ENCODE peak calls at places on chromosomes 16 and 17, in nine cellular contexts. One of them, this sample, is unnamed.
A peak's percentile ranks its signal among the peaks of the same experiment; 100 is the strongest.

GRCh38 chr17:17182601-17183136 is 23.5 kb downstream of the PLD6 start:
- DNase-seq in transverse colon: no peak
- DNase-seq in AG09309: no peak
- DNase-seq in A549: no peak
- DNase-seq in cardiac muscle cell: no peak
- DNase-seq in uterus: no peak
- DNase-seq in thoracic aorta: no peak
- DNase-seq in AG04449: no peak
- DNase-seq in mammary epithelial cell: no peak
- DNase-seq in this sample: no peak

GRCh38 chr17:70078549-70078948 is 3.5 kb downstream of the KCNJ16 start:
- DNase-seq in transverse colon: no peak
- DNase-seq in AG09309: no peak
- DNase-seq in A549: no peak
- DNase-seq in cardiac muscle cell: no peak
- DNase-seq in uterus: no peak
- DNase-seq in thoracic aorta: no peak
- DNase-seq in AG04449: no peak
- DNase-seq in mammary epithelial cell: no peak
- DNase-seq in this sample: no peak

GRCh38 chr16:51159864-51160263 is 8.8 kb upstream of the SALL1 start:
- DNase-seq in transverse colon: no peak
- DNase-seq in AG09309: no peak
- DNase-seq in A549: no peak
- DNase-seq in cardiac muscle cell: no peak
- DNase-seq in uterus: no peak
- DNase-seq in thoracic aorta: no peak
- DNase-seq in AG04449: no peak
- DNase-seq in mammary epithelial cell: no peak
- DNase-seq in this sample: no peak

GRCh38 chr17:75011788-75012319 is 616 bp upstream of the MRPL58 start:
- DNase-seq in transverse colon: peak; percentile 70
- DNase-seq in AG09309: no peak
- DNase-seq in A549: no peak
- DNase-seq in cardiac muscle cell: peak; percentile 88
- DNase-seq in uterus: peak; percentile 81
- DNase-seq in thoracic aorta: no peak
- DNase-seq in AG04449: no peak
- DNase-seq in mammary epithelial cell: no peak
- DNase-seq in this sample: peak; percentile 39

GRCh38 chr16:57647136-57647875 is 18.9 kb downstream of the ADGRG1 start:
- DNase-seq in transverse colon: no peak
- DNase-seq in AG09309: no peak
- DNase-seq in A549: no peak
- DNase-seq in cardiac muscle cell: no peak
- DNase-seq in uterus: no peak
- DNase-seq in thoracic aorta: no peak
- DNase-seq in AG04449: no peak
- DNase-seq in mammary epithelial cell: no peak
- DNase-seq in this sample: no peak

GRCh38 chr17:59361386-59361785 is 29.9 kb downstream of the YPEL2 start:
- DNase-seq in transverse colon: no peak
- DNase-seq in AG09309: peak; percentile 91
- DNase-seq in A549: no peak
- DNase-seq in cardiac muscle cell: peak; percentile 91
- DNase-seq in uterus: no peak
- DNase-seq in thoracic aorta: no peak
- DNase-seq in AG04449: peak; percentile 94
- DNase-seq in mammary epithelial cell: peak; percentile 86
- DNase-seq in this sample: no peak

GRCh38 chr16:4419402-4419801 is 3.0 kb upstream of the CORO7 start:
- DNase-seq in transverse colon: no peak
- DNase-seq in AG09309: no peak
- DNase-seq in A549: no peak
- DNase-seq in cardiac muscle cell: no peak
- DNase-seq in uterus: no peak
- DNase-seq in thoracic aorta: no peak
- DNase-seq in AG04449: no peak
- DNase-seq in mammary epithelial cell: no peak
- DNase-seq in this sample: no peak

GRCh38 chr16:2968368-2968737 is 795 bp upstream of the PAQR4 start:
- DNase-seq in transverse colon: peak; percentile 42
- DNase-seq in AG09309: no peak
- DNase-seq in A549: no peak
- DNase-seq in cardiac muscle cell: no peak
- DNase-seq in uterus: no peak
- DNase-seq in thoracic aorta: no peak
- DNase-seq in AG04449: no peak
- DNase-seq in mammary epithelial cell: no peak
- DNase-seq in this sample: no peak

GRCh38 chr17:74410001-74410443 is 21.9 kb upstream of the GPRC5C start:
- DNase-seq in transverse colon: no peak
- DNase-seq in AG09309: no peak
- DNase-seq in A549: no peak
- DNase-seq in cardiac muscle cell: no peak
- DNase-seq in uterus: no peak
- DNase-seq in thoracic aorta: no peak
- DNase-seq in AG04449: no peak
- DNase-seq in mammary epithelial cell: no peak
- DNase-seq in this sample: no peak

GRCh38 chr16:9370071-9370491 is 278.6 kb downstream of the HAPSTR1 start:
- DNase-seq in transverse colon: peak; percentile 64
- DNase-seq in AG09309: no peak
- DNase-seq in A549: no peak
- DNase-seq in cardiac muscle cell: no peak
- DNase-seq in uterus: no peak
- DNase-seq in thoracic aorta: no peak
- DNase-seq in AG04449: no peak
- DNase-seq in mammary epithelial cell: no peak
- DNase-seq in this sample: no peak

GRCh38 chr17:19379306-19380075 is 1.2 kb downstream of the MAPK7 start:
- DNase-seq in transverse colon: no peak
- DNase-seq in AG09309: no peak
- DNase-seq in A549: no peak
- DNase-seq in cardiac muscle cell: no peak
- DNase-seq in uterus: no peak
- DNase-seq in thoracic aorta: no peak
- DNase-seq in AG04449: no peak
- DNase-seq in mammary epithelial cell: no peak
- DNase-seq in this sample: no peak
- H3K4me3 ChIP-seq in transverse colon: peak overlapping the region; percentile 90
- H3K4me3 ChIP-seq in AG09309: peak overlapping the region; percentile 83
- H3K4me3 ChIP-seq in A549: peak overlapping the region; percentile 80
- H3K4me3 ChIP-seq in cardiac muscle cell: peak overlapping the region; percentile 81
- H3K4me3 ChIP-seq in uterus: peak overlapping the region; percentile 62
- H3K4me3 ChIP-seq in thoracic aorta: peak overlapping the region; percentile 85
- H3K4me3 ChIP-seq in AG04449: peak overlapping the region; percentile 86
- H3K4me3 ChIP-seq in mammary epithelial cell: peak overlapping the region; percentile 81
- H3K4me3 ChIP-seq in this sample: peak overlapping the region; percentile 74

GRCh38 chr16:80803341-80804060 is 897 bp downstream of the CDYL2 start:
- DNase-seq in transverse colon: peak; percentile 26
- DNase-seq in AG09309: no peak
- DNase-seq in A549: no peak
- DNase-seq in cardiac muscle cell: peak; percentile 25
- DNase-seq in uterus: no peak
- DNase-seq in thoracic aorta: no peak
- DNase-seq in AG04449: no peak
- DNase-seq in mammary epithelial cell: no peak
- DNase-seq in this sample: no peak

GRCh38 chr16:80804451-80805383 is at the start of gene CDYL2:
- DNase-seq in transverse colon: peak; percentile 61
- DNase-seq in AG09309: no peak
- DNase-seq in A549: peak; percentile 28
- DNase-seq in cardiac muscle cell: peak; percentile 53
- DNase-seq in uterus: no peak
- DNase-seq in thoracic aorta: no peak
- DNase-seq in AG04449: no peak
- DNase-seq in mammary epithelial cell: no peak
- DNase-seq in this sample: no peak

GRCh38 chr16:80806957-80807356 is 2.6 kb upstream of the CDYL2 start:
- DNase-seq in transverse colon: no peak
- DNase-seq in AG09309: peak; percentile 14
- DNase-seq in A549: no peak
- DNase-seq in cardiac muscle cell: peak; percentile 43
- DNase-seq in uterus: no peak
- DNase-seq in thoracic aorta: no peak
- DNase-seq in AG04449: peak; percentile 9
- DNase-seq in mammary epithelial cell: peak; percentile 46
- DNase-seq in this sample: no peak

GRCh38 chr16:80804061-80804450 is 342 bp downstream of the CDYL2 start:
- DNase-seq in transverse colon: peak; percentile 34
- DNase-seq in AG09309: peak; percentile 17
- DNase-seq in A549: no peak
- DNase-seq in cardiac muscle cell: peak; percentile 76
- DNase-seq in uterus: no peak
- DNase-seq in thoracic aorta: no peak
- DNase-seq in AG04449: peak; percentile 2
- DNase-seq in mammary epithelial cell: peak; percentile 31
- DNase-seq in this sample: peak; percentile 12

DNA sequence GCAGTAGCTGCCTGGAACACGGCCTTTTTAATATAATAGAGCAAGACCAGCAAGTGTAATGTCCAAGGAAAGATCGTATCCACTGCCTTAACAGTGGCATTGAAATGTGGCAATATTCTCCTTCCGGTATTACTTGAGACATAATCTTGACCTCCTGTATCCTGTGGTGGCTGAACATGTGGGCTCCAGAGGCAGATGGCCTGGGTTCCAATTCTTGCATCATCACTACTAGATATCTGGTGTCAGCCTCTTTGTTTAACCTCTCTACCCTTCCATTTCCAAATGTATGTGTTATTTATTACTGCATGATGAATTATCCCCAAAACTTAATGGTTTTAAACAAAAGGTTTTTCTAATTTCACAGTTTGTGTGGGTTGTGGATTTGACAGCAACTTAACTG is 3.5 kb upstream of the CDYL2 start:
- DNase-seq in transverse colon: no peak
- DNase-seq in AG09309: no peak
- DNase-seq in A549: no peak
- DNase-seq in cardiac muscle cell: no peak
- DNase-seq in uterus: no peak
- DNase-seq in thoracic aorta: no peak
- DNase-seq in AG04449: no peak
- DNase-seq in mammary epithelial cell: no peak
- DNase-seq in this sample: no peak
- TF ChIP-seq CTCF in transverse colon: no peak
- TF ChIP-seq CTCF in AG09309: no peak
- TF ChIP-seq CTCF in A549: no peak
- TF ChIP-seq CTCF in cardiac muscle cell: no peak
- TF ChIP-seq CTCF in uterus: no peak
- TF ChIP-seq CTCF in thoracic aorta: no peak
- TF ChIP-seq CTCF in AG04449: no peak
- TF ChIP-seq CTCF in mammary epithelial cell: no peak
- TF ChIP-seq CTCF in this sample: no peak

DNA sequence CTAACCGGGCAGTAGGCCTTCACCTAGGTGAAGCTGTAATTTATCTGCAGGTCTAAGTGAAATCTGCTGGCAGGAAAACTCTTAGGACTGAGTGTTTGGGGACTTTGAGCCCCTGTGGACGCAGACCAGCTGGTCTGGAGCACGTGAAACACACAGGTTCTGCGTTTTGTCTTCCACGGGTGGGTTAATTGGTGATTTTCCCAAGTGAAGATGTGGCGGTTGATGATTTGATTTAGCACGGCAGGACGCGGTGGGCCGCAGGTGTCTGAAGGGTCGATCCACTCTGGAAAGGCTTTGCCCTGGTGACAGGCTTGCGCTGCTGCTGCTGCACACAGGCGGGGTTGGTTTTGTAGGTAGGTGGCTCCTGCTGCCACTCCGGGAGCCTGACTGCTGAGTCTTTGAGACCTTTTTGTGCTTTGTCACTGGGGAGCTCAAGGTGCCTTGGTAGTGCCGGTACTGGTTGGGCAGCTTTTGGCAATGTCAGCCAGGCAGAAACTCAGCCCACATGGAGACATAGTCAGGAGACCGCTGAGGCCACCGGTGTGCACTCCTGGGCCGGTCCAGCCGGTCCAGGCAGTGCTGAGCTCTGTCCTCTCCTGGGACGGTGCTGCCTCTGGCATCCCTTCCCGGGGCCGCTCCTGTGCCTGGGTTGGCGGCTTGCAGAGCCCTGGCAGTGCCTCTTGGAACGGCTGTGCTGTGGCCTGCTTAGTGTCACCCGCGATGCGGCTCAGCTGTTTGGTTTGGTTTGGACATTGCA is 2.3 kb downstream of the BAIAP2 start:
- DNase-seq in transverse colon: no peak
- DNase-seq in AG09309: no peak
- DNase-seq in A549: no peak
- DNase-seq in cardiac muscle cell: no peak
- DNase-seq in uterus: no peak
- DNase-seq in thoracic aorta: peak; percentile 48
- DNase-seq in AG04449: no peak
- DNase-seq in mammary epithelial cell: no peak
- DNase-seq in this sample: no peak
- H3K4me3 ChIP-seq in transverse colon: no peak overlapping the region
- H3K4me3 ChIP-seq in AG09309: peak overlapping the region; percentile 70
- H3K4me3 ChIP-seq in A549: no peak overlapping the region
- H3K4me3 ChIP-seq in cardiac muscle cell: no peak overlapping the region
- H3K4me3 ChIP-seq in uterus: no peak overlapping the region
- H3K4me3 ChIP-seq in thoracic aorta: no peak overlapping the region
- H3K4me3 ChIP-seq in AG04449: peak overlapping the region; percentile 0
- H3K4me3 ChIP-seq in mammary epithelial cell: peak overlapping the region; percentile 70
- H3K4me3 ChIP-seq in this sample: peak overlapping the region; percentile 50

GRCh38 chr17:27530791-27531391 is 74.6 kb downstream of the KSR1 start:
- DNase-seq in transverse colon: no peak
- DNase-seq in AG09309: no peak
- DNase-seq in A549: no peak
- DNase-seq in cardiac muscle cell: peak; percentile 72
- DNase-seq in uterus: no peak
- DNase-seq in thoracic aorta: no peak
- DNase-seq in AG04449: no peak
- DNase-seq in mammary epithelial cell: no peak
- DNase-seq in this sample: no peak

GRCh38 chr17:27531469-27531948 is 75.3 kb downstream of the KSR1 start:
- DNase-seq in transverse colon: no peak
- DNase-seq in AG09309: no peak
- DNase-seq in A549: no peak
- DNase-seq in cardiac muscle cell: no peak
- DNase-seq in uterus: no peak
- DNase-seq in thoracic aorta: no peak
- DNase-seq in AG04449: no peak
- DNase-seq in mammary epithelial cell: no peak
- DNase-seq in this sample: no peak

GRCh38 chr17:27526603-27527002 is 70.4 kb downstream of the KSR1 start:
- DNase-seq in transverse colon: peak; percentile 44
- DNase-seq in AG09309: no peak
- DNase-seq in A549: no peak
- DNase-seq in cardiac muscle cell: peak; percentile 69
- DNase-seq in uterus: no peak
- DNase-seq in thoracic aorta: no peak
- DNase-seq in AG04449: no peak
- DNase-seq in mammary epithelial cell: no peak
- DNase-seq in this sample: no peak

GRCh38 chr17:27532269-27533067 is 76.2 kb downstream of the KSR1 start:
- DNase-seq in transverse colon: peak; percentile 54
- DNase-seq in AG09309: no peak
- DNase-seq in A549: no peak
- DNase-seq in cardiac muscle cell: peak; percentile 70
- DNase-seq in uterus: no peak
- DNase-seq in thoracic aorta: no peak
- DNase-seq in AG04449: no peak
- DNase-seq in mammary epithelial cell: no peak
- DNase-seq in this sample: no peak

GRCh38 chr17:27529230-27529796 is 73.1 kb downstream of the KSR1 start:
- DNase-seq in transverse colon: no peak
- DNase-seq in AG09309: no peak
- DNase-seq in A549: no peak
- DNase-seq in cardiac muscle cell: peak; percentile 71
- DNase-seq in uterus: no peak
- DNase-seq in thoracic aorta: no peak
- DNase-seq in AG04449: no peak
- DNase-seq in mammary epithelial cell: no peak
- DNase-seq in this sample: no peak
- TF ChIP-seq CTCF in transverse colon: no peak
- TF ChIP-seq CTCF in AG09309: no peak
- TF ChIP-seq CTCF in A549: peak; percentile 13
- TF ChIP-seq CTCF in cardiac muscle cell: peak; percentile 14
- TF ChIP-seq CTCF in uterus: no peak
- TF ChIP-seq CTCF in thoracic aorta: no peak
- TF ChIP-seq CTCF in AG04449: no peak
- TF ChIP-seq CTCF in mammary epithelial cell: no peak
- TF ChIP-seq CTCF in this sample: no peak

This sample was measured in astrocyte of the cerebellum.